ENCODE peak calls at places on chromosomes 4 and X, in seven cellular contexts. One of them, this sample, is unnamed.

GRCh38 chr4:169940460-169940859 is 85.7 kb downstream of the MFAP3L start:
- DNase-seq in right lobe of liver: no peak
- DNase-seq in AG09309: no peak
- DNase-seq in uterus: no peak
- DNase-seq in GM06990: no peak
- DNase-seq in CD8-positive, alpha-beta memory T cell: no peak
- DNase-seq in lung: no peak
- DNase-seq in this sample: no peak

GRCh38 chr4:105352826-105353225 is 121.0 kb downstream of the PPA2 start:
- DNase-seq in right lobe of liver: no peak
- DNase-seq in lung: no peak
- DNase-seq in AG09309: no peak
- DNase-seq in CD8-positive, alpha-beta memory T cell: no peak
- DNase-seq in GM06990: peak
- DNase-seq in uterus: no peak
- DNase-seq in this sample: no peak

GRCh38 chr4:47032405-47033106 is 1.2 kb downstream of the GABRB1 start:
- DNase-seq in AG09309: no peak
- DNase-seq in CD8-positive, alpha-beta memory T cell: no peak
- DNase-seq in uterus: peak
- DNase-seq in GM06990: peak
- DNase-seq in right lobe of liver: peak
- DNase-seq in lung: peak
- DNase-seq in this sample: no peak

GRCh38 chrX:76148753-76149152 is 24.1 kb upstream of the PBDC1 start:
- DNase-seq in CD8-positive, alpha-beta memory T cell: peak
- DNase-seq in GM06990: peak
- DNase-seq in lung: no peak
- DNase-seq in uterus: peak
- DNase-seq in AG09309: no peak
- DNase-seq in right lobe of liver: no peak
- DNase-seq in this sample: peak

GRCh38 chr4:40910706-40911105 is 161.0 kb downstream of the NSUN7 start:
- DNase-seq in right lobe of liver: no peak
- DNase-seq in GM06990: no peak
- DNase-seq in uterus: no peak
- DNase-seq in lung: no peak
- DNase-seq in CD8-positive, alpha-beta memory T cell: no peak
- DNase-seq in AG09309: no peak
- DNase-seq in this sample: no peak

GRCh38 chrX:106897259-106897658 is 5.9 kb downstream of the RIPPLY1 start:
- DNase-seq in AG09309: no peak
- DNase-seq in GM06990: no peak
- DNase-seq in lung: no peak
- DNase-seq in uterus: no peak
- DNase-seq in right lobe of liver: no peak
- DNase-seq in CD8-positive, alpha-beta memory T cell: no peak
- DNase-seq in this sample: no peak

GRCh38 chrX:109902665-109903064 is 100.2 kb upstream of the TMEM164 start:
- DNase-seq in lung: no peak
- DNase-seq in GM06990: no peak
- DNase-seq in CD8-positive, alpha-beta memory T cell: no peak
- DNase-seq in right lobe of liver: no peak
- DNase-seq in uterus: no peak
- DNase-seq in AG09309: peak
- DNase-seq in this sample: no peak

GRCh38 chrX:13189380-13189779 is 130.5 kb downstream of the ATXN3L start:
- DNase-seq in uterus: no peak
- DNase-seq in CD8-positive, alpha-beta memory T cell: no peak
- DNase-seq in AG09309: no peak
- DNase-seq in GM06990: no peak
- DNase-seq in right lobe of liver: no peak
- DNase-seq in lung: no peak
- DNase-seq in this sample: no peak

GRCh38 chr4:8236920-8237195 is 32.7 kb upstream of the HTRA3 start:
- DNase-seq in lung: no peak
- DNase-seq in GM06990: no peak
- DNase-seq in AG09309: no peak
- DNase-seq in uterus: no peak
- DNase-seq in CD8-positive, alpha-beta memory T cell: no peak
- DNase-seq in right lobe of liver: no peak
- DNase-seq in this sample: no peak

GRCh38 chrX:118513120-118513899 is 17.7 kb downstream of the DOCK11 start:
- DNase-seq in AG09309: no peak
- DNase-seq in GM06990: no peak
- DNase-seq in lung: no peak
- DNase-seq in CD8-positive, alpha-beta memory T cell: no peak
- DNase-seq in right lobe of liver: peak
- DNase-seq in uterus: no peak
- DNase-seq in this sample: no peak

GRCh38 chr4:169619518-169619957 is 840 bp upstream of the CLCN3 start:
- DNase-seq in CD8-positive, alpha-beta memory T cell: peak
- DNase-seq in uterus: peak
- DNase-seq in AG09309: no peak
- DNase-seq in lung: peak
- DNase-seq in GM06990: no peak
- DNase-seq in right lobe of liver: peak
- DNase-seq in this sample: peak

GRCh38 chrX:148380614-148381561 is 119.5 kb upstream of the AFF2 start:
- DNase-seq in CD8-positive, alpha-beta memory T cell: no peak
- DNase-seq in uterus: no peak
- DNase-seq in GM06990: peak
- DNase-seq in AG09309: no peak
- DNase-seq in lung: no peak
- DNase-seq in right lobe of liver: no peak
- DNase-seq in this sample: no peak

GRCh38 chr4:114015444-114015899 is 36.0 kb upstream of the ARSJ start:
- DNase-seq in AG09309: peak
- DNase-seq in uterus: no peak
- DNase-seq in GM06990: no peak
- DNase-seq in lung: no peak
- DNase-seq in right lobe of liver: no peak
- DNase-seq in CD8-positive, alpha-beta memory T cell: no peak
- DNase-seq in this sample: no peak

GRCh38 chrX:76398970-76399369 is 28.5 kb upstream of the MAGEE1 start:
- DNase-seq in right lobe of liver: no peak
- DNase-seq in CD8-positive, alpha-beta memory T cell: no peak
- DNase-seq in AG09309: no peak
- DNase-seq in uterus: no peak
- DNase-seq in lung: no peak
- DNase-seq in GM06990: no peak
- DNase-seq in this sample: no peak

GRCh38 chr4:5039800-5040199 is 11.5 kb upstream of the STK32B start:
- DNase-seq in AG09309: no peak
- DNase-seq in right lobe of liver: no peak
- DNase-seq in GM06990: no peak
- DNase-seq in CD8-positive, alpha-beta memory T cell: no peak
- DNase-seq in lung: no peak
- DNase-seq in uterus: no peak
- DNase-seq in this sample: no peak

GRCh38 chr4:4990329-4990728 is 28.9 kb downstream of the CYTL1 start:
- DNase-seq in lung: no peak
- DNase-seq in CD8-positive, alpha-beta memory T cell: no peak
- DNase-seq in AG09309: no peak
- DNase-seq in GM06990: no peak
- DNase-seq in right lobe of liver: no peak
- DNase-seq in uterus: no peak
- DNase-seq in this sample: no peak

GRCh38 chr4:105280338-105280809 is 133.7 kb downstream of the TET2 start:
- DNase-seq in GM06990: no peak
- DNase-seq in lung: no peak
- DNase-seq in CD8-positive, alpha-beta memory T cell: no peak
- DNase-seq in right lobe of liver: no peak
- DNase-seq in AG09309: peak
- DNase-seq in uterus: no peak
- DNase-seq in this sample: no peak

GRCh38 chr4:61443813-61444510 is 243.8 kb downstream of the ADGRL3 start:
- DNase-seq in uterus: no peak
- DNase-seq in right lobe of liver: no peak
- DNase-seq in AG09309: no peak
- DNase-seq in GM06990: no peak
- DNase-seq in lung: no peak
- DNase-seq in CD8-positive, alpha-beta memory T cell: no peak
- DNase-seq in this sample: no peak

GRCh38 chr4:52111995-52112394 is 60.9 kb downstream of the SPATA18 start:
- DNase-seq in CD8-positive, alpha-beta memory T cell: no peak
- DNase-seq in GM06990: no peak
- DNase-seq in lung: no peak
- DNase-seq in right lobe of liver: no peak
- DNase-seq in AG09309: no peak
- DNase-seq in uterus: no peak
- DNase-seq in this sample: no peak

GRCh38 chr4:59553739-59554126 is 1646.4 kb upstream of the ADGRL3 start:
- DNase-seq in uterus: no peak
- DNase-seq in AG09309: no peak
- DNase-seq in right lobe of liver: no peak
- DNase-seq in GM06990: no peak
- DNase-seq in lung: no peak
- DNase-seq in CD8-positive, alpha-beta memory T cell: no peak
- DNase-seq in this sample: no peak

GRCh38 chr4:140186651-140187315 is 32.8 kb upstream of the MAML3 start:
- DNase-seq in uterus: peak
- DNase-seq in GM06990: no peak
- DNase-seq in AG09309: no peak
- DNase-seq in right lobe of liver: no peak
- DNase-seq in CD8-positive, alpha-beta memory T cell: no peak
- DNase-seq in lung: no peak
- DNase-seq in this sample: peak

GRCh38 chr4:53676402-53676871 is 85.2 kb upstream of the LNX1 start:
- DNase-seq in right lobe of liver: no peak
- DNase-seq in AG09309: peak
- DNase-seq in GM06990: no peak
- DNase-seq in CD8-positive, alpha-beta memory T cell: no peak
- DNase-seq in uterus: peak
- DNase-seq in lung: no peak
- DNase-seq in this sample: no peak

GRCh38 chr4:166067915-166068314 is 194.9 kb downstream of the TLL1 start:
- DNase-seq in CD8-positive, alpha-beta memory T cell: no peak
- DNase-seq in GM06990: no peak
- DNase-seq in lung: no peak
- DNase-seq in uterus: no peak
- DNase-seq in right lobe of liver: no peak
- DNase-seq in AG09309: no peak
- DNase-seq in this sample: no peak
- H3K4me3 ChIP-seq in CD8-positive, alpha-beta memory T cell: no peak
- H3K4me3 ChIP-seq in GM06990: no peak
- H3K4me3 ChIP-seq in lung: no peak
- H3K4me3 ChIP-seq in uterus: no peak
- H3K4me3 ChIP-seq in right lobe of liver: no peak
- H3K4me3 ChIP-seq in AG09309: no peak
- H3K4me3 ChIP-seq in this sample: no peak

DNA sequence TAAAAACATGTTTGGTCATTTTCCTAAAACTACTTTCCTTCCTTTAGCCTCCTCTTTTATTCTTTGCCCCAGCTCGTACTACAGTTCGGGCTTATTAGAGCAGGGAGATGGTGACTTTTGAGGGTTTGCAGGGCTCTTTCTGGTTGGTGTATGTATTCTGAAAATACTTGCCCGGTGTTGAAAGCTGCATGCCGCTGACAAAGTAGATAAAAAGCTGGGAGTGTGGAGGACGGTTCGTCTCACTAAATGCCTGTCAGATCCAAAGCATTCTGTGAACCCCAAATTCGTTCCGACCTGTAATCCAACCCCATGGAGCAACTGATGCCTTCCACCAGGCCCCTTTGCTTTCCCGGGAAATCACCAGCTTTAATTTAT is 19.2 kb downstream of the TRIM2 start:
- DNase-seq in AG09309: no peak
- DNase-seq in GM06990: no peak
- DNase-seq in uterus: no peak
- DNase-seq in right lobe of liver: no peak
- DNase-seq in CD8-positive, alpha-beta memory T cell: no peak
- DNase-seq in lung: no peak
- DNase-seq in this sample: no peak
- H3K4me3 ChIP-seq in AG09309: peak
- H3K4me3 ChIP-seq in GM06990: peak
- H3K4me3 ChIP-seq in uterus: peak
- H3K4me3 ChIP-seq in right lobe of liver: peak
- H3K4me3 ChIP-seq in CD8-positive, alpha-beta memory T cell: peak
- H3K4me3 ChIP-seq in lung: no peak
- H3K4me3 ChIP-seq in this sample: peak

GRCh38 chr4:1962980-1963379 is 45.8 kb downstream of the NELFA start:
- DNase-seq in CD8-positive, alpha-beta memory T cell: no peak
- DNase-seq in AG09309: no peak
- DNase-seq in GM06990: no peak
- DNase-seq in lung: no peak
- DNase-seq in uterus: no peak
- DNase-seq in right lobe of liver: no peak
- DNase-seq in this sample: no peak
- H3K4me3 ChIP-seq in CD8-positive, alpha-beta memory T cell: no peak
- H3K4me3 ChIP-seq in AG09309: no peak
- H3K4me3 ChIP-seq in GM06990: no peak
- H3K4me3 ChIP-seq in lung: no peak
- H3K4me3 ChIP-seq in uterus: no peak
- H3K4me3 ChIP-seq in right lobe of liver: no peak
- H3K4me3 ChIP-seq in this sample: no peak

DNA sequence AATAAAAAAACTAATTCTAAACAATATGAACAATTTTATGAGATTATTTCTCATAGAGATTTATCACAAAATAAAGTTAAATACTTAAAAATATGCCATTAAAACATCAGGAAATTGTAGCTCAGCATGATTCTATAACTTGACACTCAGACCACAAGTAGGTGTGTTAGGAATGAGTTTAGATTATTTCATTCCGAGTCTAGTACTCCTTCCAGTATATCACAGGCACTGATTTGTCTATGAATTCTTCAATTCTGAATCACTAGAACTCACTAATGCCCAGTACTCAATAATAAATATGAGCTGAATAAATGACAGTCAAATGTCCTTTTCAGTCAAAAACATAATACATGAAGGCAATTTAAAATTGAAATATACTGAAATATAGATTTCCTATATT is 22.2 kb downstream of the BOD1L1 start:
- DNase-seq in right lobe of liver: no peak
- DNase-seq in CD8-positive, alpha-beta memory T cell: no peak
- DNase-seq in GM06990: no peak
- DNase-seq in lung: no peak
- DNase-seq in AG09309: no peak
- DNase-seq in uterus: no peak
- DNase-seq in this sample: no peak
- H3K4me3 ChIP-seq in right lobe of liver: no peak
- H3K4me3 ChIP-seq in CD8-positive, alpha-beta memory T cell: no peak
- H3K4me3 ChIP-seq in GM06990: no peak
- H3K4me3 ChIP-seq in lung: no peak
- H3K4me3 ChIP-seq in AG09309: no peak
- H3K4me3 ChIP-seq in uterus: no peak
- H3K4me3 ChIP-seq in this sample: no peak